ENCODE peak calls at places on chromosomes 12 and 14, in four cellular contexts. One of them, this sample, is unnamed.

GRCh38 chr14:100376751-100377171 is 53.6 kb downstream of the SLC25A47 start:
- DNase-seq in fibroblast of lung: peak
- DNase-seq in activated B cell treated with CpG ODN at 0.5 μM for 24 hours: no peak
- DNase-seq in HFF-Myc: no peak
- DNase-seq in this sample: peak

GRCh38 chr12:89135976-89136634 is 216.2 kb downstream of the DUSP6 start:
- DNase-seq in HFF-Myc: no peak
- DNase-seq in fibroblast of lung: peak
- DNase-seq in activated B cell treated with CpG ODN at 0.5 μM for 24 hours: no peak
- DNase-seq in this sample: no peak

GRCh38 chr12:66087365-66087943 is 43.1 kb downstream of the LLPH start:
- DNase-seq in fibroblast of lung: peak
- DNase-seq in activated B cell treated with CpG ODN at 0.5 μM for 24 hours: no peak
- DNase-seq in HFF-Myc: peak
- DNase-seq in this sample: no peak

GRCh38 chr12:14578646-14579045 is 11.0 kb upstream of the PLBD1 start:
- DNase-seq in activated B cell treated with CpG ODN at 0.5 μM for 24 hours: no peak
- DNase-seq in fibroblast of lung: no peak
- DNase-seq in HFF-Myc: no peak
- DNase-seq in this sample: no peak

GRCh38 chr12:76247026-76247688 is 101.1 kb downstream of the BBS10 start:
- DNase-seq in HFF-Myc: no peak
- DNase-seq in activated B cell treated with CpG ODN at 0.5 μM for 24 hours: no peak
- DNase-seq in fibroblast of lung: no peak
- DNase-seq in this sample: no peak

GRCh38 chr12:49897276-49897675 is 6.4 kb downstream of the FAIM2 start:
- DNase-seq in activated B cell treated with CpG ODN at 0.5 μM for 24 hours: no peak
- DNase-seq in HFF-Myc: no peak
- DNase-seq in fibroblast of lung: no peak
- DNase-seq in this sample: no peak

GRCh38 chr12:100987552-100988277 is 193.1 kb downstream of the ANO4 start:
- DNase-seq in activated B cell treated with CpG ODN at 0.5 μM for 24 hours: no peak
- DNase-seq in fibroblast of lung: peak
- DNase-seq in HFF-Myc: peak
- DNase-seq in this sample: no peak

GRCh38 chr12:66107451-66107915 is 23.1 kb downstream of the LLPH start:
- DNase-seq in fibroblast of lung: peak
- DNase-seq in activated B cell treated with CpG ODN at 0.5 μM for 24 hours: no peak
- DNase-seq in HFF-Myc: peak
- DNase-seq in this sample: peak

GRCh38 chr12:111160350-111161142 is 208.3 kb downstream of the PHETA1 start:
- DNase-seq in HFF-Myc: no peak
- DNase-seq in fibroblast of lung: no peak
- DNase-seq in activated B cell treated with CpG ODN at 0.5 μM for 24 hours: no peak
- DNase-seq in this sample: no peak

GRCh38 chr12:1534708-1535107 is 59.7 kb downstream of the FBXL14 start:
- DNase-seq in HFF-Myc: no peak
- DNase-seq in activated B cell treated with CpG ODN at 0.5 μM for 24 hours: no peak
- DNase-seq in fibroblast of lung: no peak
- DNase-seq in this sample: no peak

GRCh38 chr14:74867673-74868072 is 8.3 kb downstream of the PROX2 start:
- DNase-seq in fibroblast of lung: no peak
- DNase-seq in HFF-Myc: no peak
- DNase-seq in activated B cell treated with CpG ODN at 0.5 μM for 24 hours: no peak
- DNase-seq in this sample: no peak

GRCh38 chr12:87413784-87414183 is 615.4 kb downstream of the C12orf50 start:
- DNase-seq in HFF-Myc: no peak
- DNase-seq in activated B cell treated with CpG ODN at 0.5 μM for 24 hours: no peak
- DNase-seq in fibroblast of lung: peak
- DNase-seq in this sample: no peak

GRCh38 chr12:46647034-46647433 is 178.8 kb downstream of the SLC38A4 start:
- DNase-seq in HFF-Myc: no peak
- DNase-seq in fibroblast of lung: no peak
- DNase-seq in activated B cell treated with CpG ODN at 0.5 μM for 24 hours: no peak
- DNase-seq in this sample: no peak

GRCh38 chr12:15212877-15213276 is 8.3 kb downstream of the RERG start:
- DNase-seq in activated B cell treated with CpG ODN at 0.5 μM for 24 hours: no peak
- DNase-seq in HFF-Myc: no peak
- DNase-seq in fibroblast of lung: no peak
- DNase-seq in this sample: no peak

GRCh38 chr14:23446291-23446851 is 10.9 kb upstream of the MYH7 start:
- DNase-seq in HFF-Myc: no peak
- DNase-seq in fibroblast of lung: no peak
- DNase-seq in activated B cell treated with CpG ODN at 0.5 μM for 24 hours: no peak
- DNase-seq in this sample: no peak

GRCh38 chr12:84842406-84843013 is 70.1 kb downstream of the SLC6A15 start:
- DNase-seq in activated B cell treated with CpG ODN at 0.5 μM for 24 hours: no peak
- DNase-seq in fibroblast of lung: peak
- DNase-seq in HFF-Myc: peak
- DNase-seq in this sample: no peak

GRCh38 chr14:95431199-95432145 is 85.0 kb downstream of the SYNE3 start:
- DNase-seq in fibroblast of lung: peak
- DNase-seq in activated B cell treated with CpG ODN at 0.5 μM for 24 hours: no peak
- DNase-seq in HFF-Myc: no peak
- DNase-seq in this sample: no peak

GRCh38 chr14:105260826-105261438 is 12.6 kb downstream of the BTBD6 start:
- DNase-seq in fibroblast of lung: no peak
- DNase-seq in activated B cell treated with CpG ODN at 0.5 μM for 24 hours: no peak
- DNase-seq in HFF-Myc: no peak
- DNase-seq in this sample: no peak

GRCh38 chr12:93325855-93326254 is 51.9 kb upstream of the NUDT4 start:
- DNase-seq in fibroblast of lung: peak
- DNase-seq in activated B cell treated with CpG ODN at 0.5 μM for 24 hours: no peak
- DNase-seq in HFF-Myc: peak
- DNase-seq in this sample: no peak

GRCh38 chr12:6093764-6094163 is 30.7 kb downstream of the VWF start:
- DNase-seq in activated B cell treated with CpG ODN at 0.5 μM for 24 hours: no peak
- DNase-seq in fibroblast of lung: no peak
- DNase-seq in HFF-Myc: no peak
- DNase-seq in this sample: no peak

GRCh38 chr14:54219281-54220121 is 177.3 kb upstream of the CDKN3 start:
- DNase-seq in activated B cell treated with CpG ODN at 0.5 μM for 24 hours: no peak
- DNase-seq in HFF-Myc: no peak
- DNase-seq in fibroblast of lung: no peak
- DNase-seq in this sample: no peak

GRCh38 chr12:68331500-68331868 is 678 bp downstream of the MDM1 start:
- DNase-seq in activated B cell treated with CpG ODN at 0.5 μM for 24 hours: no peak
- DNase-seq in fibroblast of lung: no peak
- DNase-seq in HFF-Myc: no peak
- DNase-seq in this sample: no peak

GRCh38 chr14:26702721-26703250 is 105.0 kb upstream of the NOVA1 start:
- DNase-seq in HFF-Myc: no peak
- DNase-seq in fibroblast of lung: peak
- DNase-seq in activated B cell treated with CpG ODN at 0.5 μM for 24 hours: no peak
- DNase-seq in this sample: no peak

GRCh38 chr14:64244279-64244678 is 49.9 kb downstream of the ESR2 start:
- DNase-seq in activated B cell treated with CpG ODN at 0.5 μM for 24 hours: no peak
- DNase-seq in HFF-Myc: no peak
- DNase-seq in fibroblast of lung: peak
- DNase-seq in this sample: no peak

GRCh38 chr12:27779837-27780611 is at the start of the genes KLHL42 and MANSC4:
- DNase-seq in HFF-Myc: no peak
- DNase-seq in activated B cell treated with CpG ODN at 0.5 μM for 24 hours: peak
- DNase-seq in fibroblast of lung: peak
- DNase-seq in this sample: peak

GRCh38 chr12:8038659-8039114 is 6.2 kb downstream of the FOXJ2 start:
- DNase-seq in HFF-Myc: no peak
- DNase-seq in activated B cell treated with CpG ODN at 0.5 μM for 24 hours: no peak
- DNase-seq in fibroblast of lung: peak
- DNase-seq in this sample: no peak

GRCh38 chr14:103298620-103299019 is 35.4 kb upstream of the EIF5 start:
- DNase-seq in fibroblast of lung: no peak
- DNase-seq in HFF-Myc: no peak
- DNase-seq in activated B cell treated with CpG ODN at 0.5 μM for 24 hours: no peak
- DNase-seq in this sample: no peak

GRCh38 chr12:57896437-57897201 is 44.7 kb upstream of the ATP23 start:
- DNase-seq in HFF-Myc: no peak
- DNase-seq in fibroblast of lung: peak
- DNase-seq in activated B cell treated with CpG ODN at 0.5 μM for 24 hours: peak
- DNase-seq in this sample: no peak

GRCh38 chr14:76348898-76349297 is 27.0 kb upstream of the ESRRB start:
- DNase-seq in HFF-Myc: peak
- DNase-seq in fibroblast of lung: peak
- DNase-seq in activated B cell treated with CpG ODN at 0.5 μM for 24 hours: no peak
- DNase-seq in this sample: no peak

GRCh38 chr12:56271031-56271430 is 4.3 kb downstream of the COQ10A start:
- DNase-seq in HFF-Myc: no peak
- DNase-seq in activated B cell treated with CpG ODN at 0.5 μM for 24 hours: no peak
- DNase-seq in fibroblast of lung: peak
- DNase-seq in this sample: no peak

GRCh38 chr12:47877081-47877480 is 27.7 kb downstream of the VDR start:
- DNase-seq in activated B cell treated with CpG ODN at 0.5 μM for 24 hours: no peak
- DNase-seq in fibroblast of lung: no peak
- DNase-seq in HFF-Myc: no peak
- DNase-seq in this sample: no peak

GRCh38 chr12:6461401-6462233 is 8.9 kb downstream of the VAMP1 start:
- DNase-seq in HFF-Myc: no peak
- DNase-seq in fibroblast of lung: no peak
- DNase-seq in activated B cell treated with CpG ODN at 0.5 μM for 24 hours: peak
- DNase-seq in this sample: peak

GRCh38 chr12:108308432-108308831 is 30.7 kb downstream of the CMKLR1 start:
- DNase-seq in HFF-Myc: no peak
- DNase-seq in activated B cell treated with CpG ODN at 0.5 μM for 24 hours: no peak
- DNase-seq in fibroblast of lung: no peak
- DNase-seq in this sample: no peak
- TF ChIP-seq CTCF in HFF-Myc: no peak
- TF ChIP-seq CTCF in activated B cell treated with CpG ODN at 0.5 μM for 24 hours: no peak
- TF ChIP-seq CTCF in fibroblast of lung: no peak
- TF ChIP-seq CTCF in this sample: no peak

GRCh38 chr12:3655331-3655900 is 97.5 kb downstream of the CRACR2A start:
- DNase-seq in HFF-Myc: no peak
- DNase-seq in activated B cell treated with CpG ODN at 0.5 μM for 24 hours: no peak
- DNase-seq in fibroblast of lung: peak
- DNase-seq in this sample: no peak
- TF ChIP-seq CTCF in HFF-Myc: peak
- TF ChIP-seq CTCF in activated B cell treated with CpG ODN at 0.5 μM for 24 hours: no peak
- TF ChIP-seq CTCF in fibroblast of lung: peak
- TF ChIP-seq CTCF in this sample: peak

GRCh38 chr14:78904094-78904493 is 733.9 kb downstream of the NRXN3 start:
- DNase-seq in fibroblast of lung: no peak
- DNase-seq in HFF-Myc: no peak
- DNase-seq in activated B cell treated with CpG ODN at 0.5 μM for 24 hours: no peak
- DNase-seq in this sample: no peak
- TF ChIP-seq CTCF in fibroblast of lung: no peak
- TF ChIP-seq CTCF in HFF-Myc: no peak
- TF ChIP-seq CTCF in activated B cell treated with CpG ODN at 0.5 μM for 24 hours: no peak
- TF ChIP-seq CTCF in this sample: no peak

GRCh38 chr14:58276208-58276607 is 22.1 kb upstream of the ARID4A start:
- DNase-seq in fibroblast of lung: no peak
- DNase-seq in HFF-Myc: no peak
- DNase-seq in activated B cell treated with CpG ODN at 0.5 μM for 24 hours: no peak
- DNase-seq in this sample: no peak

GRCh38 chr14:58270628-58271027 is 26.0 kb downstream of the PSMA3 start:
- DNase-seq in HFF-Myc: no peak
- DNase-seq in fibroblast of lung: no peak
- DNase-seq in activated B cell treated with CpG ODN at 0.5 μM for 24 hours: no peak
- DNase-seq in this sample: no peak

GRCh38 chr14:58275527-58276190 is 22.7 kb upstream of the ARID4A start:
- DNase-seq in activated B cell treated with CpG ODN at 0.5 μM for 24 hours: no peak
- DNase-seq in fibroblast of lung: no peak
- DNase-seq in HFF-Myc: no peak
- DNase-seq in this sample: no peak

GRCh38 chr14:58278177-58278576 is 20.2 kb upstream of the ARID4A start:
- DNase-seq in activated B cell treated with CpG ODN at 0.5 μM for 24 hours: no peak
- DNase-seq in HFF-Myc: no peak
- DNase-seq in fibroblast of lung: no peak
- DNase-seq in this sample: no peak

GRCh38 chr14:58272589-58273372 is 25.6 kb upstream of the ARID4A start:
- DNase-seq in activated B cell treated with CpG ODN at 0.5 μM for 24 hours: no peak
- DNase-seq in fibroblast of lung: peak
- DNase-seq in HFF-Myc: peak
- DNase-seq in this sample: no peak
- TF ChIP-seq CTCF in activated B cell treated with CpG ODN at 0.5 μM for 24 hours: no peak
- TF ChIP-seq CTCF in fibroblast of lung: no peak
- TF ChIP-seq CTCF in HFF-Myc: peak
- TF ChIP-seq CTCF in this sample: no peak

This sample was measured in CD14-positive monocyte.